ENCODE peak calls at places on chromosomes 2 and 18, in four cellular contexts. K is cardiac fibroblast; B is natural killer cell treated with Interleukin-12 subunit alpha and Interleukin-12 subunit beta and Interleukin-15 and Interleukin-18, amount 100 ng/mL, for 72 hours; Y is Right ventricle myocardium superior. D is an unnamed sample.

GRCh38 chr2:47720036-47720435 is 62.9 kb upstream of the MSH6 start:
- DNase-seq in B (no peak), K (peak; percentile 10), Y (no peak), D (no peak)

GRCh38 chr2:120898496-120898895 is 162.8 kb downstream of the GLI2 start:
- DNase-seq in B (no peak), Y (no peak), K (no peak), D (no peak)

GRCh38 chr18:76426738-76427305 is 68.2 kb downstream of the ZNF516 start:
- DNase-seq in K (peak; percentile 42), B (no peak), Y (no peak), D (no peak)

GRCh38 chr2:66771359-66771978 is 336.5 kb downstream of the MEIS1 start:
- DNase-seq in Y (no peak), B (no peak), K (peak; percentile 6), D (peak; percentile 32)

GRCh38 chr2:109674894-109675534 is 60.9 kb downstream of the SOWAHC start:
- DNase-seq in B (no peak), Y (no peak), K (no peak), D (no peak)

GRCh38 chr2:69844560-69844959 is 15.1 kb downstream of the GMCL1 start:
- DNase-seq in B (no peak), K (no peak), Y (no peak), D (no peak)

GRCh38 chr2:203394519-203395227 is 66.5 kb downstream of the ABI2 start:
- DNase-seq in Y (no peak), B (no peak), K (no peak), D (no peak)

GRCh38 chr18:68148862-68149261 is 566.0 kb downstream of the TMX3 start:
- DNase-seq in K (peak; percentile 3), Y (no peak), B (no peak), D (no peak)

GRCh38 chr2:186256540-186256939 is 229.5 kb upstream of the ZC3H15 start:
- DNase-seq in B (no peak), Y (no peak), K (peak; percentile 67), D (peak; percentile 28)

GRCh38 chr2:134836986-134837385 is 1.4 kb upstream of the ACMSD start:
- DNase-seq in Y (no peak), B (no peak), K (peak; percentile 93), D (peak; percentile 89)

GRCh38 chr2:47086571-47086970 is 68.5 kb downstream of the STPG4 start:
- DNase-seq in Y (no peak), K (no peak), B (no peak), D (peak; percentile 59)

GRCh38 chr2:124323321-124323720 is 298.2 kb downstream of the CNTNAP5 start:
- DNase-seq in Y (no peak), K (peak; percentile 59), B (no peak), D (peak; percentile 69)

GRCh38 chr2:62423883-62424458 is 82.0 kb downstream of the TMEM17 start:
- DNase-seq in Y (no peak), K (peak; percentile 24), B (no peak), D (peak; percentile 16)

GRCh38 chr2:174775586-174775985 is 11.3 kb upstream of the CHRNA1 start:
- DNase-seq in Y (no peak), B (no peak), K (no peak), D (no peak)

GRCh38 chr2:233470007-233470687 is 96.4 kb downstream of the USP40 start:
- DNase-seq in K (peak; percentile 13), Y (peak; percentile 79), B (no peak), D (no peak)

GRCh38 chr2:240212425-240213225 is 72.2 kb upstream of the OTOS start:
- DNase-seq in B (no peak), Y (no peak), K (no peak), D (no peak)

GRCh38 chr2:221844187-221844586 is 272.1 kb upstream of the EPHA4 start:
- DNase-seq in K (no peak), B (no peak), Y (no peak), D (no peak)

GRCh38 chr2:63465633-63466032 is 122.6 kb downstream of the WDPCP start:
- DNase-seq in K (peak; percentile 13), B (no peak), Y (no peak), D (no peak)

GRCh38 chr2:50781646-50782045 is 250.3 kb downstream of the NRXN1 start:
- DNase-seq in B (no peak), K (no peak), Y (no peak), D (no peak)

GRCh38 chr2:104444392-104444791 is 409.5 kb upstream of the POU3F3 start:
- DNase-seq in Y (no peak), B (no peak), K (no peak), D (no peak)

GRCh38 chr2:74464406-74464805 is 776 bp downstream of the MOGS start:
- DNase-seq in B (no peak), K (peak; percentile 20), Y (no peak), D (no peak)

GRCh38 chr18:31424383-31424988 is 23.1 kb upstream of the DSG3 start:
- DNase-seq in Y (no peak), K (peak; percentile 32), B (no peak), D (no peak)

GRCh38 chr2:86199834-86200177 is 549 bp downstream of the MRPL35 start:
- DNase-seq in K (no peak), B (no peak), Y (no peak), D (no peak)

GRCh38 chr2:241298554-241299165 is 16.8 kb downstream of the HDLBP start:
- DNase-seq in B (no peak), K (no peak), Y (no peak), D (no peak)

GRCh38 chr2:105396254-105397024 is 2.4 kb downstream of the FHL2 start:
- DNase-seq in B (no peak), Y (no peak), K (peak; percentile 99), D (peak; percentile 100)

GRCh38 chr2:39156107-39156506 is 35.3 kb upstream of the SOS1 start:
- DNase-seq in B (no peak), K (peak; percentile 53), Y (no peak), D (no peak)

GRCh38 chr18:74310411-74310810 is 5.2 kb upstream of the C18orf63 start:
- DNase-seq in K (peak; percentile 65), B (no peak), Y (no peak), D (peak; percentile 70)

GRCh38 chr18:24544141-24544498 is 83.7 kb downstream of the HRH4 start:
- DNase-seq in B (no peak), K (peak; percentile 36), Y (no peak), D (peak; percentile 52)

GRCh38 chr2:32355976-32356734 is 668 bp upstream of the BIRC6 start:
- DNase-seq in K (no peak), Y (no peak), B (no peak), D (peak; percentile 56)

GRCh38 chr2:206728277-206729199 is 10.3 kb upstream of the DYTN start:
- DNase-seq in Y (no peak), B (no peak), K (peak; percentile 42), D (peak; percentile 29)